ENCODE peak calls at places on chromosome 16, in seven cellular contexts. G, P, O, F, H, Y and D are unnamed samples.

GRCh38 chr16:29811896-29812665 is at the start of gene PRRT2:
- DNase-seq in G (peak; percentile 89), P (no peak), Y (peak; percentile 77), H (peak; percentile 35), F (no peak), O (no peak), D (peak; percentile 87)

GRCh38 chr16:20747030-20747816 is 5.6 kb upstream of the THUMPD1 start:
- DNase-seq in Y (no peak), O (peak; percentile 29), H (no peak), G (no peak), P (no peak), F (no peak), D (no peak)

GRCh38 chr16:30651124-30652004 is 604 bp downstream of the PRR14 start:
- DNase-seq in Y (peak; percentile 66), G (peak; percentile 85), F (peak; percentile 52), O (peak; percentile 73), H (peak; percentile 67), P (no peak), D (peak; percentile 84)

GRCh38 chr16:46688101-46688656 is 799 bp downstream of the VPS35 start:
- DNase-seq in F (peak; percentile 76), H (peak; percentile 47), P (no peak), G (no peak), Y (no peak), O (no peak), D (no peak)

GRCh38 chr16:88810868-88811599 is 694 bp downstream of the APRT start:
- DNase-seq in F (peak; percentile 77), O (peak; percentile 87), Y (no peak), G (peak; percentile 90), P (peak; percentile 25), H (peak; percentile 78), D (peak; percentile 86)

GRCh38 chr16:4053663-4054479 is 62.4 kb downstream of the ADCY9 start:
- DNase-seq in O (peak; percentile 29), P (no peak), H (peak; percentile 66), Y (no peak), F (peak; percentile 55), G (peak; percentile 85), D (peak; percentile 84)

GRCh38 chr16:80968386-80969113 is 38.1 kb downstream of the CMC2 start:
- DNase-seq in Y (no peak), F (peak; percentile 49), O (peak; percentile 66), P (peak; percentile 90), H (peak; percentile 71), G (no peak), D (no peak)

GRCh38 chr16:3651461-3652372 is 2.8 kb upstream of the DNASE1 start:
- DNase-seq in P (no peak), O (no peak), H (no peak), Y (peak; percentile 9), F (no peak), G (peak; percentile 44), D (peak; percentile 66)

GRCh38 chr16:50011707-50012106 is 13.3 kb upstream of the CNEP1R1 start:
- DNase-seq in H (peak; percentile 36), Y (no peak), P (no peak), G (no peak), O (no peak), F (no peak), D (no peak)

GRCh38 chr16:2122429-2122828 is 13.3 kb downstream of the PKD1 start:
- DNase-seq in O (no peak), P (no peak), G (no peak), F (peak; percentile 47), H (no peak), Y (no peak), D (no peak)

GRCh38 chr16:81608515-81609209 is 164.1 kb downstream of the CMIP start:
- DNase-seq in O (no peak), H (peak; percentile 90), P (no peak), G (no peak), F (peak; percentile 65), Y (no peak), D (no peak)

GRCh38 chr16:48118841-48119240 is 37.0 kb downstream of the ABCC12 start:
- DNase-seq in F (no peak), H (no peak), Y (no peak), O (no peak), G (no peak), P (no peak), D (no peak)

GRCh38 chr16:386641-387156 is 4.9 kb upstream of the PGAP6 start:
- DNase-seq in H (peak; percentile 33), Y (no peak), O (no peak), F (no peak), P (no peak), G (no peak), D (no peak)
- TF ChIP-seq CTCF in H (no peak), Y (no peak), O (peak; percentile 40), F (peak; percentile 15), P (peak; percentile 8), G (no peak), D (no peak)

GRCh38 chr16:19215705-19216104 is 47.7 kb downstream of the SYT17 start:
- DNase-seq in O (no peak), P (no peak), H (no peak), Y (no peak), F (no peak), G (no peak), D (no peak)

GRCh38 chr16:19210968-19211367 is 42.9 kb downstream of the SYT17 start:
- DNase-seq in F (no peak), Y (no peak), O (no peak), H (no peak), G (no peak), P (no peak), D (no peak)

GRCh38 chr16:19210175-19210924 is 42.3 kb downstream of the SYT17 start:
- DNase-seq in P (no peak), O (peak; percentile 17), G (no peak), H (no peak), F (no peak), Y (no peak), D (no peak)

GRCh38 chr16:19212059-19212458 is 44.0 kb downstream of the SYT17 start:
- DNase-seq in H (no peak), F (no peak), Y (no peak), P (no peak), G (no peak), O (no peak), D (no peak)

DNA sequence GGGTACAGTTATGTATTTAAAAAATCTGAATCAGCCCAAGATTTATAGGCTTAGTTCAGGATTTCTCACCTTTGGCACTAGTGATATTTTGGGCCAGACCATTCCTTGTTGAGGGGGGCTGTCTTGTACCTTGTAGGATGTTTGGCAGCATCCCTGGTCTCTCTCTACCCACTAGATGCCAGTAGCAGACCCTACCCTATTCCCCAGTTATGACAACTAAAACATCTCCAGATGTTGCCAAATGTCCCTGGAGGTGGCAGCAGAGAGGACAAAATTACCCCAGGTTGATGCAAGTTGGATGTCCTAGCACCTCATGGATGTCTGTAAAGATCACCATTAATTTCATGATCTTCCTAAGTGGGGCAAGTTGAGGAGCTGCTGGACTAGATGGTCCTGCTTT is 45.8 kb downstream of the SYT17 start:
- DNase-seq in H (no peak), P (no peak), G (no peak), F (no peak), Y (no peak), O (peak; percentile 33), D (no peak)
- TF ChIP-seq CTCF in H (no peak), P (no peak), G (no peak), F (peak; percentile 16), Y (no peak), O (no peak), D (no peak)

GRCh38 chr16:85850344-85850880 is 48.5 kb upstream of the IRF8 start:
- DNase-seq in P (no peak), O (no peak), Y (no peak), G (peak; percentile 36), H (no peak), F (no peak), D (peak; percentile 33)

GRCh38 chr16:85847036-85847435 is 47.5 kb downstream of the COX4I1 start:
- DNase-seq in F (no peak), O (no peak), P (no peak), Y (no peak), H (no peak), G (peak; percentile 34), D (no peak)

GRCh38 chr16:85846461-85846860 is 47.0 kb downstream of the COX4I1 start:
- DNase-seq in O (no peak), Y (no peak), G (no peak), H (no peak), F (no peak), P (no peak), D (no peak)

GRCh38 chr16:85845276-85845675 is 45.8 kb downstream of the COX4I1 start:
- DNase-seq in H (no peak), O (no peak), G (peak; percentile 66), F (no peak), P (no peak), Y (no peak), D (no peak)

GRCh38 chr16:85847681-85848601 is 48.4 kb downstream of the COX4I1 start:
- DNase-seq in P (no peak), G (peak; percentile 48), O (no peak), Y (no peak), H (no peak), F (no peak), D (no peak)
- TF ChIP-seq CTCF in P (no peak), G (no peak), O (no peak), Y (no peak), H (no peak), F (no peak), D (no peak)

GRCh38 chr16:76278976-76279375 is 1.8 kb downstream of the CNTNAP4 start:
- DNase-seq in G (no peak), O (peak; percentile 26), Y (no peak), F (peak; percentile 7), P (no peak), H (peak; percentile 54), D (no peak)
- TF ChIP-seq CTCF in G (no peak), O (peak; percentile 20), Y (no peak), F (peak; percentile 42), P (no peak), H (peak; percentile 33), D (no peak)

DNA sequence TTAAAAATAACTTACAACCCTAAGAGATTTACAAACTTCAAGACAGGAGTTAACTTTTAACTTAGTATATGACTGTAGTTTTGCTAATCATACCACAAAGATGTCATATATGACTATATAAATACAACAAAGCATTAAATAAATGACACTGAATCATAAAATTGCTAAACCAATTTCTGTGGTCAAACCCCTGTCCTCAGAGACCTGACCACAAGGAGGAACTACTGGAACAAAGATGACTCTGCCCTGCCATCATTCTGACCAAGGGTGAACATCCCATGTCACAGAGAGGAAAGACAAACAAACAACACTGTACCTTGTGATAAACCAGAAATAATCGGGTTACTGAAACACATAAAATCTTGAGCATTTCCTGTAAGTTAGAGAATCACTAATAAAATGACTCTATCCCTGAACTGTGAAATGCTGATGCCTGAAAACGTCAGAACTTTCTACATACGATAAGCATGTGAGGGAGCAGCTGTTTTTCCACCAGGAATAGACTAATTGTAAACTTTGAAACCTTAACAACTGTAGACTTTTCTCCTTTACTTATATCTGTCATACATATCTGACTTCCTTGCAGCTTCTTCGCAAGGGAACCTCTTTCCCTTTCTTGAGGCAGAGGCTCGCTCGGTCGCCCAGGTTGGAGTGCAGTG is 47.9 kb downstream of the WDR59 start:
- DNase-seq in P (peak; percentile 18), O (peak; percentile 15), F (peak; percentile 57), H (peak; percentile 96), Y (no peak), G (no peak), D (no peak)
- TF ChIP-seq CTCF in P (no peak), O (no peak), F (no peak), H (no peak), Y (no peak), G (no peak), D (no peak)